ENCODE peak calls at places on chromosomes 11 and 22, in four cellular contexts. One of them, this sample, is unnamed.

GRCh38 chr22:41286639-41287091 is 678 bp upstream of the RANGAP1 start:
- DNase-seq in cardiac fibroblast: peak
- DNase-seq in LNCaP clone FGC: no peak
- DNase-seq in NCI-H2081 treated with DMSO at 0.1 percent for 48 hours: no peak
- DNase-seq in this sample: no peak

GRCh38 chr11:26584818-26585217 is 12.8 kb upstream of the MUC15 start:
- DNase-seq in cardiac fibroblast: no peak
- DNase-seq in LNCaP clone FGC: no peak
- DNase-seq in NCI-H2081 treated with DMSO at 0.1 percent for 48 hours: no peak
- DNase-seq in this sample: no peak

GRCh38 chr11:8732748-8733241 is 50.2 kb downstream of the RPL27A start:
- DNase-seq in cardiac fibroblast: peak
- DNase-seq in LNCaP clone FGC: no peak
- DNase-seq in NCI-H2081 treated with DMSO at 0.1 percent for 48 hours: no peak
- DNase-seq in this sample: peak

GRCh38 chr11:64007629-64008282 is 21.5 kb downstream of the OTUB1 start:
- DNase-seq in cardiac fibroblast: peak
- DNase-seq in LNCaP clone FGC: peak
- DNase-seq in NCI-H2081 treated with DMSO at 0.1 percent for 48 hours: no peak
- DNase-seq in this sample: peak

GRCh38 chr22:50191041-50191740 is 5.5 kb downstream of the TRABD start:
- DNase-seq in cardiac fibroblast: no peak
- DNase-seq in LNCaP clone FGC: no peak
- DNase-seq in NCI-H2081 treated with DMSO at 0.1 percent for 48 hours: no peak
- DNase-seq in this sample: no peak

GRCh38 chr11:128759597-128759996 is 65.7 kb downstream of the FLI1 start:
- DNase-seq in cardiac fibroblast: peak
- DNase-seq in LNCaP clone FGC: no peak
- DNase-seq in NCI-H2081 treated with DMSO at 0.1 percent for 48 hours: no peak
- DNase-seq in this sample: no peak

GRCh38 chr11:130166457-130166784 is 6.8 kb downstream of the ST14 start:
- DNase-seq in cardiac fibroblast: peak
- DNase-seq in LNCaP clone FGC: no peak
- DNase-seq in NCI-H2081 treated with DMSO at 0.1 percent for 48 hours: no peak
- DNase-seq in this sample: peak

GRCh38 chr11:94768602-94769511 is 701 bp downstream of the AMOTL1 start:
- DNase-seq in cardiac fibroblast: no peak
- DNase-seq in LNCaP clone FGC: no peak
- DNase-seq in NCI-H2081 treated with DMSO at 0.1 percent for 48 hours: no peak
- DNase-seq in this sample: peak

GRCh38 chr11:126083829-126084607 is 21.4 kb upstream of the CDON start:
- DNase-seq in cardiac fibroblast: no peak
- DNase-seq in LNCaP clone FGC: no peak
- DNase-seq in NCI-H2081 treated with DMSO at 0.1 percent for 48 hours: no peak
- DNase-seq in this sample: no peak

GRCh38 chr11:6531267-6531752 is 34.2 kb downstream of the DNHD1 start:
- DNase-seq in cardiac fibroblast: peak
- DNase-seq in LNCaP clone FGC: peak
- DNase-seq in NCI-H2081 treated with DMSO at 0.1 percent for 48 hours: no peak
- DNase-seq in this sample: peak

GRCh38 chr22:29734429-29734828 is 14.6 kb downstream of the CABP7 start:
- DNase-seq in cardiac fibroblast: no peak
- DNase-seq in LNCaP clone FGC: no peak
- DNase-seq in NCI-H2081 treated with DMSO at 0.1 percent for 48 hours: no peak
- DNase-seq in this sample: no peak

GRCh38 chr11:2380807-2381350 is 3.8 kb downstream of the CD81 start:
- DNase-seq in cardiac fibroblast: peak
- DNase-seq in LNCaP clone FGC: no peak
- DNase-seq in NCI-H2081 treated with DMSO at 0.1 percent for 48 hours: no peak
- DNase-seq in this sample: peak

GRCh38 chr11:10265936-10266335 is 28.1 kb downstream of the SBF2 start:
- DNase-seq in cardiac fibroblast: no peak
- DNase-seq in LNCaP clone FGC: no peak
- DNase-seq in NCI-H2081 treated with DMSO at 0.1 percent for 48 hours: no peak
- DNase-seq in this sample: no peak

GRCh38 chr11:119525855-119526196 is 102.9 kb upstream of the THY1 start:
- DNase-seq in cardiac fibroblast: no peak
- DNase-seq in LNCaP clone FGC: no peak
- DNase-seq in NCI-H2081 treated with DMSO at 0.1 percent for 48 hours: no peak
- DNase-seq in this sample: no peak

GRCh38 chr22:47435826-47436225 is 673.4 kb downstream of the TBC1D22A start:
- DNase-seq in cardiac fibroblast: no peak
- DNase-seq in LNCaP clone FGC: no peak
- DNase-seq in NCI-H2081 treated with DMSO at 0.1 percent for 48 hours: no peak
- DNase-seq in this sample: no peak

GRCh38 chr11:64152841-64153691 is 12.8 kb downstream of the MACROD1 start:
- DNase-seq in cardiac fibroblast: peak
- DNase-seq in LNCaP clone FGC: no peak
- DNase-seq in NCI-H2081 treated with DMSO at 0.1 percent for 48 hours: peak
- DNase-seq in this sample: no peak

GRCh38 chr11:99148352-99148751 is 127.6 kb downstream of the CNTN5 start:
- DNase-seq in cardiac fibroblast: no peak
- DNase-seq in LNCaP clone FGC: no peak
- DNase-seq in NCI-H2081 treated with DMSO at 0.1 percent for 48 hours: no peak
- DNase-seq in this sample: no peak

GRCh38 chr22:36731916-36732315 is 28.4 kb upstream of the CACNG2 start:
- DNase-seq in cardiac fibroblast: no peak
- DNase-seq in LNCaP clone FGC: no peak
- DNase-seq in NCI-H2081 treated with DMSO at 0.1 percent for 48 hours: no peak
- DNase-seq in this sample: no peak

GRCh38 chr22:24583972-24584790 is 8.7 kb downstream of the LRRC75B start:
- DNase-seq in cardiac fibroblast: no peak
- DNase-seq in LNCaP clone FGC: no peak
- DNase-seq in NCI-H2081 treated with DMSO at 0.1 percent for 48 hours: no peak
- DNase-seq in this sample: no peak

GRCh38 chr22:47337161-47337621 is 574.7 kb downstream of the TBC1D22A start:
- DNase-seq in cardiac fibroblast: peak
- DNase-seq in LNCaP clone FGC: peak
- DNase-seq in NCI-H2081 treated with DMSO at 0.1 percent for 48 hours: no peak
- DNase-seq in this sample: peak

GRCh38 chr22:46069518-46070214 is 80.7 kb upstream of the PPARA start:
- DNase-seq in cardiac fibroblast: peak
- DNase-seq in LNCaP clone FGC: peak
- DNase-seq in NCI-H2081 treated with DMSO at 0.1 percent for 48 hours: peak
- DNase-seq in this sample: peak

GRCh38 chr11:111729441-111729840 is 36.7 kb downstream of the PPP2R1B start:
- DNase-seq in cardiac fibroblast: no peak
- DNase-seq in LNCaP clone FGC: no peak
- DNase-seq in NCI-H2081 treated with DMSO at 0.1 percent for 48 hours: no peak
- DNase-seq in this sample: no peak

GRCh38 chr22:42314709-42315391 is 44.4 kb upstream of the TCF20 start:
- DNase-seq in cardiac fibroblast: no peak
- DNase-seq in LNCaP clone FGC: no peak
- DNase-seq in NCI-H2081 treated with DMSO at 0.1 percent for 48 hours: no peak
- DNase-seq in this sample: no peak

GRCh38 chr22:46296257-46297150 is at the start of gene GTSE1:
- DNase-seq in cardiac fibroblast: peak
- DNase-seq in LNCaP clone FGC: peak
- DNase-seq in NCI-H2081 treated with DMSO at 0.1 percent for 48 hours: peak
- DNase-seq in this sample: peak

GRCh38 chr11:35391922-35392813 is 27.2 kb downstream of the SLC1A2 start:
- DNase-seq in cardiac fibroblast: peak
- DNase-seq in LNCaP clone FGC: no peak
- DNase-seq in NCI-H2081 treated with DMSO at 0.1 percent for 48 hours: no peak
- DNase-seq in this sample: peak

GRCh38 chr11:105763594-105763993 is 153.7 kb downstream of the GRIA4 start:
- DNase-seq in cardiac fibroblast: no peak
- DNase-seq in LNCaP clone FGC: no peak
- DNase-seq in NCI-H2081 treated with DMSO at 0.1 percent for 48 hours: no peak
- DNase-seq in this sample: no peak

GRCh38 chr11:130454495-130455262 is 6.2 kb downstream of the ADAMTS15 start:
- DNase-seq in cardiac fibroblast: peak
- DNase-seq in LNCaP clone FGC: no peak
- DNase-seq in NCI-H2081 treated with DMSO at 0.1 percent for 48 hours: no peak
- DNase-seq in this sample: no peak

GRCh38 chr11:10480026-10480425 is 25.0 kb downstream of the AMPD3 start:
- DNase-seq in cardiac fibroblast: no peak
- DNase-seq in LNCaP clone FGC: no peak
- DNase-seq in NCI-H2081 treated with DMSO at 0.1 percent for 48 hours: no peak
- DNase-seq in this sample: no peak

GRCh38 chr22:44080936-44081853 is 57.1 kb downstream of the PARVB start:
- DNase-seq in cardiac fibroblast: peak
- DNase-seq in LNCaP clone FGC: no peak
- DNase-seq in NCI-H2081 treated with DMSO at 0.1 percent for 48 hours: no peak
- DNase-seq in this sample: peak

GRCh38 chr11:64342869-64343739 is 3.1 kb downstream of the CCDC88B start:
- DNase-seq in cardiac fibroblast: no peak
- DNase-seq in LNCaP clone FGC: no peak
- DNase-seq in NCI-H2081 treated with DMSO at 0.1 percent for 48 hours: no peak
- DNase-seq in this sample: no peak